ENCODE peak calls at places on chromosome 19, in six cellular contexts. One of them, this sample, is unnamed.

GRCh38 chr19:33235996-33236350 is 10.3 kb upstream of the SLC7A10 start:
- DNase-seq in EH: no peak
- DNase-seq in RPMI7951: no peak
- DNase-seq in WTC11: no peak
- DNase-seq in kidney: no peak
- DNase-seq in COR-L47: no peak
- DNase-seq in this sample: no peak

GRCh38 chr19:5557691-5558090 is 10.1 kb downstream of the TINCR start:
- DNase-seq in WTC11: no peak
- DNase-seq in EH: no peak
- DNase-seq in COR-L47: no peak
- DNase-seq in RPMI7951: no peak
- DNase-seq in kidney: no peak
- DNase-seq in this sample: no peak

GRCh38 chr19:17079710-17080440 is 4.3 kb downstream of the MYO9B start:
- DNase-seq in kidney: no peak
- DNase-seq in COR-L47: no peak
- DNase-seq in WTC11: no peak
- DNase-seq in EH: peak
- DNase-seq in RPMI7951: peak
- DNase-seq in this sample: peak

GRCh38 chr19:13154911-13155471 is 4.8 kb downstream of the IER2 start:
- DNase-seq in RPMI7951: peak
- DNase-seq in COR-L47: peak
- DNase-seq in EH: peak
- DNase-seq in WTC11: peak
- DNase-seq in kidney: peak
- DNase-seq in this sample: peak

GRCh38 chr19:19554074-19555023 is 16.3 kb downstream of the CILP2 start:
- DNase-seq in COR-L47: no peak
- DNase-seq in RPMI7951: no peak
- DNase-seq in EH: peak
- DNase-seq in kidney: peak
- DNase-seq in WTC11: peak
- DNase-seq in this sample: no peak

GRCh38 chr19:3893509-3894179 is 13.2 kb downstream of the ATCAY start:
- DNase-seq in WTC11: no peak
- DNase-seq in RPMI7951: no peak
- DNase-seq in EH: no peak
- DNase-seq in COR-L47: no peak
- DNase-seq in kidney: no peak
- DNase-seq in this sample: no peak

GRCh38 chr19:16325671-16326400 is 1.2 kb downstream of the KLF2 start:
- DNase-seq in EH: peak
- DNase-seq in RPMI7951: no peak
- DNase-seq in COR-L47: peak
- DNase-seq in WTC11: peak
- DNase-seq in kidney: peak
- DNase-seq in this sample: peak

GRCh38 chr19:12159773-12160414 is 3.0 kb upstream of the ZNF136 start:
- DNase-seq in kidney: no peak
- DNase-seq in COR-L47: no peak
- DNase-seq in WTC11: peak
- DNase-seq in RPMI7951: no peak
- DNase-seq in EH: no peak
- DNase-seq in this sample: no peak

GRCh38 chr19:43595605-43595998 is 332 bp downstream of the IRGQ start:
- DNase-seq in WTC11: no peak
- DNase-seq in EH: no peak
- DNase-seq in kidney: no peak
- DNase-seq in RPMI7951: no peak
- DNase-seq in COR-L47: no peak
- DNase-seq in this sample: no peak

GRCh38 chr19:3320354-3320670 is 46.1 kb upstream of the NFIC start:
- DNase-seq in COR-L47: no peak
- DNase-seq in RPMI7951: peak
- DNase-seq in EH: no peak
- DNase-seq in kidney: peak
- DNase-seq in WTC11: no peak
- DNase-seq in this sample: no peak

GRCh38 chr19:17797397-17798201 is 2.7 kb downstream of the B3GNT3 start:
- DNase-seq in COR-L47: no peak
- DNase-seq in WTC11: no peak
- DNase-seq in kidney: no peak
- DNase-seq in RPMI7951: peak
- DNase-seq in EH: peak
- DNase-seq in this sample: no peak

GRCh38 chr19:30303131-30303654 is 69.0 kb upstream of the ZNF536 start:
- DNase-seq in COR-L47: no peak
- DNase-seq in RPMI7951: no peak
- DNase-seq in WTC11: no peak
- DNase-seq in kidney: no peak
- DNase-seq in EH: no peak
- DNase-seq in this sample: no peak

GRCh38 chr19:48443731-48444128 is 2.1 kb upstream of the GRWD1 start:
- DNase-seq in COR-L47: no peak
- DNase-seq in EH: no peak
- DNase-seq in kidney: no peak
- DNase-seq in WTC11: no peak
- DNase-seq in RPMI7951: no peak
- DNase-seq in this sample: no peak

GRCh38 chr19:46546194-46546896 is 50.7 kb upstream of the PNMA8B start:
- DNase-seq in WTC11: peak
- DNase-seq in kidney: peak
- DNase-seq in EH: peak
- DNase-seq in COR-L47: no peak
- DNase-seq in RPMI7951: peak
- DNase-seq in this sample: no peak

GRCh38 chr19:2495651-2496316 is 19.9 kb downstream of the GADD45B start:
- DNase-seq in WTC11: no peak
- DNase-seq in kidney: peak
- DNase-seq in EH: peak
- DNase-seq in RPMI7951: peak
- DNase-seq in COR-L47: no peak
- DNase-seq in this sample: no peak

GRCh38 chr19:14475251-14476073 is at the start of gene PTGER1:
- DNase-seq in EH: peak
- DNase-seq in RPMI7951: no peak
- DNase-seq in COR-L47: peak
- DNase-seq in WTC11: peak
- DNase-seq in kidney: peak
- DNase-seq in this sample: no peak

GRCh38 chr19:14480695-14481069 is 5.5 kb upstream of the PTGER1 start:
- DNase-seq in RPMI7951: no peak
- DNase-seq in kidney: no peak
- DNase-seq in EH: peak
- DNase-seq in COR-L47: no peak
- DNase-seq in WTC11: no peak
- DNase-seq in this sample: no peak

GRCh38 chr19:18282021-18282787 is 782 bp upstream of the JUND start:
- DNase-seq in COR-L47: peak
- DNase-seq in EH: no peak
- DNase-seq in kidney: peak
- DNase-seq in RPMI7951: no peak
- DNase-seq in WTC11: no peak
- DNase-seq in this sample: no peak

GRCh38 chr19:3670258-3670795 is 29.9 kb downstream of the PIP5K1C start:
- DNase-seq in WTC11: no peak
- DNase-seq in EH: peak
- DNase-seq in kidney: peak
- DNase-seq in RPMI7951: no peak
- DNase-seq in COR-L47: no peak
- DNase-seq in this sample: peak

GRCh38 chr19:37999309-38000213 is 92.6 kb downstream of the SIPA1L3 start:
- DNase-seq in RPMI7951: peak
- DNase-seq in kidney: peak
- DNase-seq in COR-L47: no peak
- DNase-seq in EH: peak
- DNase-seq in WTC11: no peak
- DNase-seq in this sample: peak

GRCh38 chr19:9917322-9917721 is 19.0 kb downstream of the OLFM2 start:
- DNase-seq in RPMI7951: peak
- DNase-seq in WTC11: peak
- DNase-seq in kidney: no peak
- DNase-seq in EH: peak
- DNase-seq in COR-L47: no peak
- DNase-seq in this sample: no peak

GRCh38 chr19:53772943-53773342 is 51.2 kb downstream of the NLRP12 start:
- DNase-seq in COR-L47: peak
- DNase-seq in kidney: no peak
- DNase-seq in RPMI7951: peak
- DNase-seq in WTC11: peak
- DNase-seq in EH: peak
- DNase-seq in this sample: no peak

GRCh38 chr19:38617283-38617763 is 430 bp downstream of the MAP4K1 start:
- DNase-seq in COR-L47: no peak
- DNase-seq in RPMI7951: no peak
- DNase-seq in kidney: peak
- DNase-seq in WTC11: no peak
- DNase-seq in EH: no peak
- DNase-seq in this sample: no peak

GRCh38 chr19:480016-480855 is 16.1 kb upstream of the MADCAM1 start:
- DNase-seq in WTC11: peak
- DNase-seq in RPMI7951: peak
- DNase-seq in COR-L47: peak
- DNase-seq in kidney: peak
- DNase-seq in EH: peak
- DNase-seq in this sample: peak

GRCh38 chr19:10565028-10565566 is 713 bp downstream of the KRI1 start:
- DNase-seq in RPMI7951: peak
- DNase-seq in kidney: peak
- DNase-seq in EH: peak
- DNase-seq in WTC11: peak
- DNase-seq in COR-L47: peak
- DNase-seq in this sample: no peak

GRCh38 chr19:45809643-45810159 is 5.4 kb downstream of the RSPH6A start:
- DNase-seq in RPMI7951: peak
- DNase-seq in COR-L47: peak
- DNase-seq in EH: peak
- DNase-seq in WTC11: no peak
- DNase-seq in kidney: no peak
- DNase-seq in this sample: no peak

GRCh38 chr19:31511696-31512095 is 162.5 kb upstream of the TSHZ3 start:
- DNase-seq in kidney: no peak
- DNase-seq in COR-L47: no peak
- DNase-seq in EH: no peak
- DNase-seq in WTC11: no peak
- DNase-seq in RPMI7951: no peak
- DNase-seq in this sample: peak

GRCh38 chr19:2554856-2555255 is 78.9 kb downstream of the GADD45B start:
- DNase-seq in RPMI7951: no peak
- DNase-seq in WTC11: no peak
- DNase-seq in kidney: peak
- DNase-seq in COR-L47: no peak
- DNase-seq in EH: peak
- DNase-seq in this sample: peak

GRCh38 chr19:39111593-39112199 is 13.9 kb upstream of the PAK4 start:
- DNase-seq in EH: no peak
- DNase-seq in COR-L47: no peak
- DNase-seq in RPMI7951: peak
- DNase-seq in kidney: no peak
- DNase-seq in WTC11: no peak
- DNase-seq in this sample: no peak

This sample was measured in posterior vena cava.